ENCODE peak calls at places on chromosomes 1 and 21, in eight cellular contexts. V is heart left ventricle, X is HCT116, H is stomach, B is mesendoderm, K is Panc1, Z is uterus, O is tibial nerve. Q is an unnamed sample.

GRCh38 chr1:43493661-43494450 is 36.8 kb upstream of the PTPRF start:
- DNase-seq in V (no peak), X (no peak), H (no peak), B (peak), K (no peak), Z (no peak), O (no peak), Q (no peak)

GRCh38 chr1:90402893-90403849 is 313.9 kb downstream of the BARHL2 start:
- DNase-seq in V (no peak), X (peak), H (peak), B (peak), K (peak), Z (no peak), O (no peak), Q (peak)

GRCh38 chr1:14604414-14604813 is 5.9 kb downstream of the KAZN start:
- DNase-seq in V (no peak), X (no peak), H (no peak), B (no peak), K (no peak), Z (no peak), O (no peak), Q (no peak)

GRCh38 chr1:235325854-235326253 is 2.1 kb downstream of the ARID4B start:
- DNase-seq in V (no peak), X (no peak), H (no peak), B (no peak), K (no peak), Z (no peak), O (no peak), Q (no peak)

GRCh38 chr1:60847855-60848582 is 234.3 kb upstream of the NFIA start:
- DNase-seq in V (no peak), X (no peak), H (no peak), B (peak), K (no peak), Z (no peak), O (no peak), Q (no peak)

GRCh38 chr21:40841524-40842196 is 5.3 kb downstream of the DSCAM start:
- DNase-seq in V (peak), X (no peak), H (peak), B (peak), K (no peak), Z (no peak), O (no peak), Q (peak)

GRCh38 chr1:48076017-48076416 is 78.8 kb upstream of the TRABD2B start:
- DNase-seq in V (no peak), X (no peak), H (no peak), B (no peak), K (no peak), Z (no peak), O (no peak), Q (no peak)

GRCh38 chr1:151606384-151606783 is 5.5 kb upstream of the SNX27 start:
- DNase-seq in V (no peak), X (peak), H (no peak), B (peak), K (no peak), Z (no peak), O (no peak), Q (no peak)

GRCh38 chr21:15224346-15225086 is 159.7 kb upstream of the NRIP1 start:
- DNase-seq in V (no peak), X (peak), H (no peak), B (no peak), K (peak), Z (no peak), O (no peak), Q (no peak)

GRCh38 chr21:15222711-15223110 is 157.9 kb upstream of the NRIP1 start:
- DNase-seq in V (no peak), X (peak), H (no peak), B (no peak), K (no peak), Z (no peak), O (no peak), Q (no peak)

GRCh38 chr21:15219866-15220265 is 155.1 kb upstream of the NRIP1 start:
- DNase-seq in V (no peak), X (no peak), H (no peak), B (no peak), K (no peak), Z (no peak), O (no peak), Q (no peak)

DNA sequence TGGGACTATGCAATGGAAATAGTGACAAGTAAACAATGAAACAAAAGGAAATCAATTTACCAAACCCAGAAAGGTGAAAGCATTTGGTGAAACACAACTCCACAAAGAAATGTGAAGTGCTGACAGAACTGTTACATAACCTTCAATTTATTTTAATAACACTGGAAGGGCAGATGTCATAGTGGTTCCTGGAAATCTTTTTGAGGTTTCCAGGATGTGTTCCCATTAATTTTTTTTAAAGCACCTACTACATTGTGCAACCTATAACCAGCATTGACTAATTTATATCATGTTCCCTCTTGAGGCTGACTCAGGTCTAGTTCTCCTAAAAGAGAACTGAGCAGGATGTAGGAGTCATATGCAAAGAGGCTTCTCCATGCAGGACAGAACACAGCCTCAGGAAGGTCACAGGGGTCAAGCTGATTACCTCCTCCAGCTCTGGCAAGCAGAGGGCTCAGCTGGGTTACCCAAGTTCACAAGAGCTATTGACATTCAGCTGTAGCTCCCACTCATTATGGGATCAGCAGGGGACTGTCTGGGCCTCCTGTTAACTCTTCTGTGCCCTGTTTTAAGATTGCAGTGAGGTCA is 157.1 kb upstream of the NRIP1 start:
- DNase-seq in V (peak), X (peak), H (no peak), B (peak), K (no peak), Z (no peak), O (no peak), Q (peak)
- H3K27ac ChIP-seq in V (no peak), X (peak), H (no peak), B (no peak), K (no peak), Z (no peak), O (no peak), Q (peak)

DNA sequence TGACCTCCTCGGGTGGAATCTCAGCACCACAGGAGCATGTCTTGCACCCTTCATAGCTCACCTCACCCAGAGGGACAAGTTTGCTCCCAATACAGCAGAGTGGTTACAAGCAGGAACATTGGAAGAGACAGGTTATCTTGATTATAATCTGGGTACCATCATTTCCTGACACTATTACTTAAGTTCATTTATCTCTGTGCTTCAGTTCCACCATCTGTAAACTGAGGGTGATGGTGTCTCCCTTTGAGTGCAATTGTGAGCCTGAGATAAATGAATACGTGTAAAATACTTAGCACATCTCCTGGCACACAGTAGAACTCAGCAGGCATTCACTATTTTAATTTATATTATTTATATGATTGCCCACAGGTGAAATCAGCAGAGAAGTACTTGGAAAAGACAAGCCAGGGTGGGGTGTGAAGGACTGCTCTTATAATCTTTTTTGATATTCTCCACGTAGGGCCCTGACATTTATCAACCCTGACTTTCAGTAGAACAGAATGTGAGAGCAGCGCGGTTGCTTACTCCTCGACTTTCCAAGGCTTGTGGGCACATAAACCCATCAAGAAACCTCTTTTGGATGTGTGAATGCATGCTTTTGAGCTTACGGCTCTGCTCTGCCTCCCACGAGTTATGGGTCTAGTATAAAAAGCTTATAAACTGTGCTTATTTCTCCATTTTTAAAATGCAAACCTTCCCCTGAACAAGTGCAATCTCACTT is 34.9 kb downstream of the DUSP10 start:
- DNase-seq in V (no peak), X (no peak), H (no peak), B (no peak), K (no peak), Z (peak), O (no peak), Q (no peak)
- H3K27ac ChIP-seq in V (no peak), X (no peak), H (no peak), B (no peak), K (no peak), Z (peak), O (no peak), Q (no peak)

DNA sequence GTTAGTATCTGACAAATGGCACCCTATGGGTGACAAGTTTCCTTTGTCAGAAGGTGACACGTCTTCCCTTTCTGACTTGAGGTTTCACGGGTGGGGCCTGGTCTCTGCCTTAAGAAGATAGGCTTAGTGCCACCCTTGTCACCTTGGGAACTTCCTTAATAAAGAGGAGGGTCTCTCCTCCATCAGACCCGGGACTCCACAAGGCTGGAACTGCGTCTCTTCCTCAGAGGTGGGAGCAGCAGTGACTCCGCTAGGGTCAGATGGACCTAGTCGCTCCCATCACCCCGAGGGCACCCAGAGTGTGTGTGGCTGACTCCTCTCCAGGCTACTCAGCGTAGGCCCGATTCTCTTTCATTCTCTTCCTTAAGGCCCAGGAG is 767 bp upstream of the WDTC1 start:
- DNase-seq in V (no peak), X (no peak), H (no peak), B (peak), K (no peak), Z (peak), O (no peak), Q (peak)
- H3K27ac ChIP-seq in V (no peak), X (peak), H (peak), B (no peak), K (peak), Z (peak), O (peak), Q (no peak)

GRCh38 chr1:211944733-211945500 is 90.4 kb downstream of the INTS7 start:
- DNase-seq in V (no peak), X (no peak), H (peak), B (peak), K (no peak), Z (no peak), O (no peak), Q (no peak)
- H3K27ac ChIP-seq in V (no peak), X (no peak), H (no peak), B (no peak), K (no peak), Z (no peak), O (no peak), Q (no peak)

DNA sequence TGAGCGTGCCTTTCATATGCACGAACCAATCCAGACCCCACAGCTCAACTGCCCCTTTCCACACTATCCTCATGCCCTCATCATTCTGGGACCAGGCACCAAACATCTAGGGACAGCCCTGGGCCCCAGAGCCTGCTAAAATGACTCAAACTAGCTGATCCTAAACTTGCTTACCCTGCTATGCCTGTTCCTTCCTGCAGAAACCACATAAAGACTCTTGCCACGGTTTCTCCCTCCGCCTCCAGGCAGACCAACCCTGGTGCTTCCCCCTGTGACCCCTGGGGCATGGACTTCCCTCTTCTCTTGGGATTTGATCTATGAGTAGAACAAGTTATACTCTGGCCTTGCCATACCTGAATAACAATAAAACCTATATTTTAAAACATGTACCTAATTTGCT is 138.0 kb upstream of the CD34 start:
- DNase-seq in V (no peak), X (no peak), H (no peak), B (no peak), K (no peak), Z (no peak), O (no peak), Q (no peak)
- H3K27ac ChIP-seq in V (peak), X (no peak), H (peak), B (no peak), K (no peak), Z (peak), O (no peak), Q (no peak)

GRCh38 chr1:30984167-30984870 is 75.8 kb upstream of the SDC3 start:
- DNase-seq in V (no peak), X (no peak), H (no peak), B (no peak), K (no peak), Z (no peak), O (no peak), Q (no peak)
- H3K27ac ChIP-seq in V (no peak), X (no peak), H (no peak), B (no peak), K (no peak), Z (no peak), O (no peak), Q (no peak)

GRCh38 chr1:204251926-204252689 is 38.3 kb upstream of the GOLT1A start:
- DNase-seq in V (no peak), X (no peak), H (no peak), B (no peak), K (no peak), Z (no peak), O (no peak), Q (no peak)

GRCh38 chr1:204248954-204249353 is 35.2 kb upstream of the GOLT1A start:
- DNase-seq in V (no peak), X (no peak), H (no peak), B (no peak), K (no peak), Z (no peak), O (no peak), Q (no peak)

GRCh38 chr1:204249736-204250427 is 36.1 kb upstream of the GOLT1A start:
- DNase-seq in V (no peak), X (no peak), H (no peak), B (peak), K (no peak), Z (no peak), O (no peak), Q (no peak)

GRCh38 chr1:204250428-204251030 is 36.7 kb upstream of the GOLT1A start:
- DNase-seq in V (no peak), X (no peak), H (no peak), B (no peak), K (no peak), Z (no peak), O (no peak), Q (no peak)

GRCh38 chr1:204251286-204251685 is 37.5 kb upstream of the GOLT1A start:
- DNase-seq in V (no peak), X (no peak), H (no peak), B (no peak), K (no peak), Z (no peak), O (no peak), Q (no peak)
- H3K27ac ChIP-seq in V (no peak), X (no peak), H (no peak), B (no peak), K (no peak), Z (no peak), O (no peak), Q (no peak)

DNA sequence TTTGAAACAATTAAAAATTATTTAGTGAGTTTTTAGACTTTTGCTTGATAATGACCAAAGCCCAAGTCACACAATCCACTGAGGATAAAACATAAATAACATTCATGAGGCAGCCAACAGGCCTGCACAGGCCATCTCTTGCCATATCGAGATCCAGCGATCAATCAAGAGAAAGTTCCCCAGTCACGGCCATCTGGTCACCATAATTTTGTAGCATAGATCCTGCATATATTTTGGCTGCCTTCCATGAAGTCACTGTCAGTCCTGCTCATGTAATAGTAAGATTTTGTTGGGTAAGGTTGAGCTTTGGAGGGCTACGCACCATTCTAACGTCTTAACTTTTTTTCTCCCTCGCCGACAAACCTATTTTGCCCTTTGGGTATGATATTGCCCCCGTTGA is 17.5 kb downstream of the KPNA6 start:
- DNase-seq in V (no peak), X (no peak), H (no peak), B (no peak), K (no peak), Z (no peak), O (no peak), Q (no peak)
- H3K27ac ChIP-seq in V (no peak), X (no peak), H (no peak), B (no peak), K (no peak), Z (no peak), O (no peak), Q (no peak)